ENCODE peak calls at places on chromosomes 6 and 20, in nine cellular contexts. V is NT2/D1, M is adrenal gland, R is Karpas-422, H is neural progenitor cell, G is breast epithelium, P is left ventricle myocardium inferior, X is sigmoid colon, Y is upper lobe of right lung. F is an unnamed sample. For H3K36me3 and H3K4me1, the result is how much of the 10 kb centered on the place peaks cover.

GRCh38 chr20:62668441-62669027 is 26.2 kb downstream of the SLCO4A1 start:
- DNase-seq in M (peak), X (peak), G (peak), H (peak), V (peak), P (peak), R (peak), Y (no peak), F (peak)

GRCh38 chr6:163122365-163122764 is 292.2 kb upstream of the QKI start:
- DNase-seq in G (no peak), P (no peak), H (no peak), M (no peak), V (no peak), Y (no peak), R (no peak), X (no peak), F (no peak)

GRCh38 chr20:59031326-59032022 is 661 bp downstream of the ATP5F1E start:
- DNase-seq in H (no peak), V (no peak), G (no peak), Y (no peak), P (no peak), M (no peak), R (peak), X (no peak), F (peak)

GRCh38 chr20:41364967-41365765 is 1.5 kb downstream of the EMILIN3 start:
- DNase-seq in R (no peak), P (no peak), X (no peak), G (no peak), M (no peak), V (no peak), Y (no peak), H (no peak), F (no peak)

GRCh38 chr6:26205161-26205624 is 118.0 kb downstream of the HFE start:
- DNase-seq in M (peak), V (no peak), H (peak), P (peak), R (peak), G (peak), X (peak), Y (peak), F (peak)

GRCh38 chr20:53586640-53587039 is 7.0 kb downstream of the ZNF217 start:
- DNase-seq in V (no peak), X (no peak), Y (no peak), R (no peak), H (no peak), P (no peak), M (no peak), G (no peak), F (no peak)

GRCh38 chr20:47379433-47380150 is 23.1 kb upstream of the ZMYND8 start:
- DNase-seq in R (peak), V (no peak), H (no peak), G (no peak), Y (no peak), X (no peak), M (no peak), P (no peak), F (no peak)

GRCh38 chr6:110491644-110492317 is 15.4 kb upstream of the SLC22A16 start:
- DNase-seq in R (no peak), M (no peak), X (no peak), P (no peak), H (no peak), V (no peak), Y (no peak), G (no peak), F (no peak)

GRCh38 chr6:10266061-10266460 is 148.8 kb downstream of the TFAP2A start:
- DNase-seq in G (no peak), Y (no peak), X (no peak), H (no peak), M (no peak), V (no peak), R (no peak), P (no peak), F (no peak)

GRCh38 chr20:17735206-17735804 is 35.5 kb downstream of the BANF2 start:
- DNase-seq in H (no peak), P (no peak), X (no peak), G (no peak), R (no peak), M (no peak), V (no peak), Y (no peak), F (no peak)

GRCh38 chr20:7232796-7233195 is 465.3 kb downstream of the BMP2 start:
- DNase-seq in Y (no peak), H (no peak), M (no peak), G (no peak), V (no peak), R (no peak), X (no peak), P (no peak), F (no peak)

GRCh38 chr6:167154895-167155294 is 2.9 kb downstream of the GPR31 start:
- DNase-seq in M (no peak), X (no peak), Y (no peak), H (no peak), V (no peak), R (no peak), P (no peak), G (no peak), F (no peak)

GRCh38 chr20:43894531-43894930 is 20.1 kb upstream of the TOX2 start:
- DNase-seq in X (no peak), R (no peak), P (no peak), V (peak), G (no peak), Y (no peak), M (no peak), H (peak), F (no peak)

GRCh38 chr6:111662794-111663231 is 57.1 kb upstream of the TRAF3IP2 start:
- DNase-seq in G (no peak), X (peak), V (no peak), H (no peak), R (no peak), Y (no peak), M (no peak), P (no peak), F (no peak)

GRCh38 chr6:73566954-73567591 is 46.2 kb upstream of the EEF1A1 start:
- DNase-seq in G (no peak), V (no peak), Y (peak), X (peak), R (peak), M (peak), H (no peak), P (peak), F (no peak)

GRCh38 chr6:146269482-146269881 is 240.6 kb downstream of the GRM1 start:
- DNase-seq in M (no peak), R (no peak), H (no peak), V (no peak), G (no peak), P (no peak), X (no peak), Y (no peak), F (no peak)

GRCh38 chr6:18477301-18477941 is 90.3 kb downstream of the RNF144B start:
- DNase-seq in R (no peak), V (no peak), G (no peak), M (no peak), H (no peak), X (no peak), Y (no peak), P (no peak), F (no peak)

GRCh38 chr20:63750807-63751470 is 11.4 kb downstream of the SLC2A4RG start:
- DNase-seq in P (no peak), V (no peak), M (no peak), H (no peak), Y (no peak), G (no peak), X (no peak), R (no peak), F (no peak)

GRCh38 chr20:51460163-51460562 is 82.4 kb downstream of the NFATC2 start:
- DNase-seq in X (no peak), Y (no peak), M (no peak), P (no peak), V (no peak), R (no peak), G (no peak), H (no peak), F (no peak)

GRCh38 chr6:56752009-56752408 is 109.3 kb upstream of the DST start:
- DNase-seq in X (no peak), R (no peak), M (no peak), Y (no peak), V (no peak), G (no peak), P (no peak), H (peak), F (peak)

GRCh38 chr6:71383476-71383875 is 94.9 kb downstream of the OGFRL1 start:
- DNase-seq in M (no peak), G (no peak), P (no peak), Y (no peak), X (no peak), H (no peak), R (no peak), V (no peak), F (no peak)

GRCh38 chr20:10940941-10941340 is 267.1 kb upstream of the JAG1 start:
- DNase-seq in H (no peak), V (no peak), P (no peak), R (no peak), M (no peak), Y (no peak), X (no peak), G (no peak), F (no peak)

GRCh38 chr6:33313709-33314514 is at the start of gene TAPBP:
- DNase-seq in Y (peak), V (no peak), R (peak), X (peak), P (peak), H (peak), M (peak), G (peak), F (peak)

GRCh38 chr20:31842471-31843157 is 2.8 kb downstream of the FOXS1 start:
- DNase-seq in Y (no peak), R (no peak), V (no peak), G (no peak), H (peak), X (peak), M (no peak), P (peak), F (no peak)

GRCh38 chr6:142165227-142165626 is 18.2 kb downstream of the VTA1 start:
- DNase-seq in H (no peak), V (no peak), X (no peak), P (no peak), R (no peak), Y (no peak), M (no peak), G (no peak), F (no peak)

GRCh38 chr20:24938498-24938897 is 10.6 kb upstream of the CST7 start:
- DNase-seq in Y (peak), H (no peak), P (no peak), G (peak), V (no peak), M (no peak), X (no peak), R (no peak), F (no peak)

GRCh38 chr6:11224966-11225463 is 7.5 kb downstream of the NEDD9 start:
- DNase-seq in Y (no peak), H (no peak), P (no peak), V (no peak), R (no peak), X (no peak), G (no peak), M (no peak), F (no peak)

GRCh38 chr6:170553686-170554085 is 483 bp upstream of the TBP start:
- DNase-seq in V (no peak), H (no peak), G (no peak), M (no peak), X (no peak), P (no peak), Y (no peak), R (no peak), F (peak)

GRCh38 chr6:153947817-153948447 is 91.1 kb upstream of the OPRM1 start:
- DNase-seq in M (peak), Y (no peak), G (no peak), H (peak), X (no peak), V (peak), P (no peak), R (peak), F (peak)

GRCh38 chr20:45993197-45993951 is 15.3 kb upstream of the MMP9 start:
- DNase-seq in G (peak), R (no peak), V (no peak), X (peak), M (no peak), P (no peak), Y (peak), H (no peak), F (no peak)

GRCh38 chr6:118606268-118606667 is 45.1 kb downstream of the CEP85L start:
- DNase-seq in G (no peak), Y (no peak), P (no peak), M (no peak), R (no peak), X (no peak), H (no peak), V (no peak), F (no peak)

GRCh38 chr6:6927437-6928361 is 180.1 kb upstream of the RREB1 start:
- DNase-seq in Y (peak), X (no peak), G (no peak), H (peak), M (no peak), V (no peak), R (no peak), P (peak), F (no peak)

GRCh38 chr20:37937686-37938085 is 34.8 kb downstream of the VSTM2L start:
- DNase-seq in V (no peak), Y (no peak), P (no peak), H (no peak), R (no peak), G (no peak), X (no peak), M (no peak), F (no peak)

GRCh38 chr6:135906542-135906941 is 55.0 kb downstream of the PDE7B start:
- DNase-seq in X (no peak), R (no peak), P (no peak), V (no peak), G (no peak), Y (no peak), H (no peak), M (no peak), F (no peak)

GRCh38 chr6:43144879-43145278 is 26.2 kb upstream of the SRF start:
- DNase-seq in P (no peak), Y (no peak), V (no peak), H (no peak), R (no peak), M (no peak), G (no peak), X (no peak), F (no peak)

GRCh38 chr20:56414842-56415765 is 3.0 kb downstream of the CASS4 start:
- DNase-seq in R (no peak), X (no peak), H (no peak), Y (no peak), V (no peak), M (no peak), G (no peak), P (no peak), F (no peak)

GRCh38 chr6:33167374-33168148 is 24.7 kb downstream of the COL11A2 start:
- DNase-seq in G (no peak), M (no peak), V (no peak), Y (peak), H (no peak), R (no peak), X (no peak), P (no peak), F (no peak)

GRCh38 chr6:158032354-158032733 is 50.7 kb downstream of the SYNJ2 start:
- DNase-seq in Y (peak), H (no peak), V (no peak), R (no peak), P (peak), X (peak), G (no peak), M (no peak), F (no peak)

GRCh38 chr6:99019341-99019740 is 71.6 kb upstream of the FBXL4 start:
- DNase-seq in R (no peak), G (no peak), M (no peak), V (no peak), P (no peak), H (no peak), Y (no peak), X (no peak), F (no peak)

DNA sequence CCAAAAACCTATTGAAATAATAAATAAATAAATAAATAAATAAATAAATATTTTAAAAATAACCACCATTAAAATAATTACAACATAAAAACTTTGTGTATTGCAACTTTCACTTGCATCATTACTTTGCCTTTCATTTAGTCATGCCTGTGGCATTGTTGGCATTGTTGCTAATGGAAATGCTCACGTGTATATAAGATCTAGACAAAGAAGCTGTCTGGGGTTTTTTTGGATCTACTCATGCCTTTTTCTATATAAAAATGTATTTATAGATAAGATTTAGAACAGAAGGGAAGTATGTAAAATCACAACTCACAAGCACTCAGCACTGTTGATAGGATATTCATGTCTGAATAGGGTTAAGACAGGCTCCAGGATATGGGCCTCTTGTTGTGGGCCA is 27.9 kb downstream of the GFRA4 start:
- DNase-seq in V (no peak), G (no peak), M (no peak), X (no peak), Y (no peak), P (no peak), R (no peak), H (no peak), F (peak)
- H3K4me3 ChIP-seq in V (no peak), G (no peak), M (no peak), X (no peak), Y (no peak), P (no peak), R (no peak), H (no peak), F (no peak)

GRCh38 chr6:130371921-130372320 is 6.1 kb downstream of the TMEM200A start:
- DNase-seq in X (no peak), V (no peak), R (no peak), P (no peak), M (no peak), Y (no peak), H (no peak), G (no peak), F (no peak)

GRCh38 chr6:130366011-130366963 is at the start of gene TMEM200A:
- DNase-seq in M (peak), H (peak), X (peak), G (peak), R (no peak), Y (peak), P (no peak), V (no peak), F (peak)

GRCh38 chr6:130372786-130373185 is 7.0 kb downstream of the TMEM200A start:
- DNase-seq in V (no peak), Y (no peak), P (no peak), G (no peak), M (no peak), R (no peak), X (no peak), H (no peak), F (no peak)

GRCh38 chr6:130367767-130368166 is 1.9 kb downstream of the TMEM200A start:
- DNase-seq in H (no peak), M (no peak), X (no peak), G (no peak), Y (no peak), P (no peak), V (no peak), R (no peak), F (no peak)

DNA sequence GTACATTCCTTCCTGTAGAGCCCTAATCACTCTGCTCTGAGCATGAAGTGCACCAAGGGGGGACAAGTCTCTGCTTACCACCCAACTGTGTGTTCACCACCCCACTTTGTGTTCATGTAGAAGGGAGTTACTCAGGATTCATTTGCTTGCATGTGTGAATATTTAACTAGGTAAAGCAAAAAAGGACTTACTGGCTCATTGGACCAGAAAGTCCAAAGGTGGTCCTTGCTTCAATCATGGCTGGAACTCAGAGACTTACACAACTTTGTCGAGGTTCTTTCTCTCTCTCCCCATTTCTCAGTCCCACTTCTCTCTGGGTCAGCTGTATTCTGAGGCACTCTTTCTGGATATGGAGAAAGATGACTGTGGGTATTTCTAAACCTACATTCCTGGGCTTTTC is 4.0 kb downstream of the TMEM200A start:
- DNase-seq in R (no peak), H (no peak), X (no peak), G (no peak), Y (no peak), M (no peak), P (no peak), V (no peak), F (no peak)
- H3K36me3 ChIP-seq in R (under half), H (under half), X (under half), G (under half), Y (under half), M (under half), P (under half), V (under half), F (under half)

GRCh38 chr6:30611856-30612194 is 5.2 kb downstream of the PPP1R10 start:
- DNase-seq in H (no peak), G (no peak), R (no peak), M (no peak), P (no peak), Y (no peak), X (no peak), V (no peak), F (no peak)
- H3K4me1 ChIP-seq in H (under half), G (under half), R (under half), M (under half), P (half or more), Y (under half), X (under half), V (under half), F (under half)

GRCh38 chr6:35038076-35038475 is 103.1 kb downstream of the TCP11 start:
- DNase-seq in Y (no peak), G (no peak), R (no peak), P (no peak), M (no peak), V (no peak), X (no peak), H (no peak), F (no peak)

GRCh38 chr6:35036059-35036827 is 104.9 kb downstream of the TCP11 start:
- DNase-seq in P (no peak), G (no peak), H (no peak), Y (no peak), V (no peak), M (no peak), R (no peak), X (no peak), F (no peak)

GRCh38 chr6:35035481-35036030 is 105.6 kb downstream of the TCP11 start:
- DNase-seq in P (no peak), H (no peak), X (no peak), R (no peak), V (no peak), G (no peak), M (no peak), Y (no peak), F (no peak)

GRCh38 chr6:35036828-35037095 is 104.4 kb downstream of the TCP11 start:
- DNase-seq in H (no peak), M (no peak), G (no peak), X (no peak), V (no peak), Y (no peak), R (no peak), P (no peak), F (no peak)

DNA sequence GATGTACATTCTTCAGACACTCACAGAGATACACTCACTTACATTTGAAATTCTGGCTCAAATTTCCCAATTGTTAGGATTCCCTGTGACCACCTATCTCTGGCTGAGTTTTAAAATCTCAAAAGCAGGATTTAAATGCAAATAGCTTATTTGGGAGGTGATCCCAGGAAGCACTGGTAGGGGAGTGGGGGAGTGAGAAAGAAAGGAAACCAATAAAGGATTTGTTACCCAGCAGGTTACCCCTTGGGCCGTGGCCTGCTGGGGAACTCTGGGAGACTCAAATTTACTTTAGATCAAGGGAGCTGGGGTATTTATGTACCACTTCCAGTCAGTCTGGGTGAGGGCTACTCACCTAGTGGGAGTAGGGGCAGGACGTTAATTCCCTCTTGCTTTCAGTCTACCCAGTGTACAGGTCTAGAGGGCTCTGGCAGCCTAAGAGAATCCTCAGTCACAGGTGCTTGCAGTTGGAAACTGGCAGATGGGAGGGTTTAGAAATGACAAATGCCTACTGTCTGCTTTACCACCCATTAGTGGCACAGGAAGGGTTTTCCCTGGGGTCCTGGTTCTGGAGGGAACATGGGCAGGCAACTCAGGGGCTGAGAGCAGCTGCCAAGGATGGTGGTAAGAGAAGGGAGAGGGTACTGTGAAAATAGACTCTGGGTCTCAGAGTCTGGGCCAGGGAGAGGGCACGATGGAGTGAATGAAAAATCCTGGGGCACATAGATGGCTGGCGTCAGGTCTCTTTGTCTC is 103.7 kb downstream of the TCP11 start:
- DNase-seq in Y (no peak), H (peak), P (no peak), V (no peak), M (no peak), X (no peak), R (no peak), G (no peak), F (no peak)
- H3K4me3 ChIP-seq in Y (no peak), H (no peak), P (no peak), V (no peak), M (no peak), X (no peak), R (no peak), G (no peak), F (no peak)

GRCh38 chr6:92915466-92915865 is 503.9 kb downstream of the EPHA7 start:
- DNase-seq in R (no peak), G (no peak), P (no peak), V (no peak), H (no peak), M (no peak), X (no peak), Y (no peak), F (no peak)
- H3K36me3 ChIP-seq in R (under half), G (under half), P (under half), V (under half), H (under half), M (under half), X (under half), Y (under half), F (under half)

F was measured in cardiac muscle cell.